ENCODE peak calls at places on chromosomes 6 and 20, in ten cellular contexts. One of them, this sample, is unnamed.

GRCh38 chr20:42742926-42743325 is 446.8 kb downstream of the PTPRT start:
- DNase-seq in HEK293T: no peak
- DNase-seq in psoas muscle: no peak
- DNase-seq in pancreas: no peak
- DNase-seq in NCI-H1105: no peak
- DNase-seq in cardiac muscle cell: no peak
- DNase-seq in right atrium auricular region: no peak
- DNase-seq in prostate gland: no peak
- DNase-seq in EL: no peak
- DNase-seq in B cell: no peak
- DNase-seq in this sample: no peak

GRCh38 chr6:157921685-157922367 is 59.8 kb upstream of the SYNJ2 start:
- DNase-seq in HEK293T: no peak
- DNase-seq in psoas muscle: peak
- DNase-seq in pancreas: no peak
- DNase-seq in NCI-H1105: no peak
- DNase-seq in cardiac muscle cell: peak
- DNase-seq in right atrium auricular region: no peak
- DNase-seq in prostate gland: no peak
- DNase-seq in EL: peak
- DNase-seq in B cell: no peak
- DNase-seq in this sample: no peak

GRCh38 chr6:36427781-36428345 is 14.8 kb downstream of the PXT1 start:
- DNase-seq in HEK293T: no peak
- DNase-seq in psoas muscle: no peak
- DNase-seq in pancreas: no peak
- DNase-seq in NCI-H1105: no peak
- DNase-seq in cardiac muscle cell: peak
- DNase-seq in right atrium auricular region: no peak
- DNase-seq in prostate gland: no peak
- DNase-seq in EL: peak
- DNase-seq in B cell: no peak
- DNase-seq in this sample: no peak

GRCh38 chr6:79671605-79672266 is 40.6 kb downstream of the SH3BGRL2 start:
- DNase-seq in HEK293T: no peak
- DNase-seq in psoas muscle: peak
- DNase-seq in pancreas: peak
- DNase-seq in NCI-H1105: no peak
- DNase-seq in cardiac muscle cell: no peak
- DNase-seq in right atrium auricular region: no peak
- DNase-seq in prostate gland: peak
- DNase-seq in EL: no peak
- DNase-seq in B cell: no peak
- DNase-seq in this sample: no peak

GRCh38 chr6:149483849-149484635 is 772 bp downstream of the ZC3H12D start:
- DNase-seq in HEK293T: no peak
- DNase-seq in psoas muscle: no peak
- DNase-seq in pancreas: no peak
- DNase-seq in NCI-H1105: no peak
- DNase-seq in cardiac muscle cell: no peak
- DNase-seq in right atrium auricular region: no peak
- DNase-seq in prostate gland: no peak
- DNase-seq in EL: no peak
- DNase-seq in B cell: no peak
- DNase-seq in this sample: no peak

GRCh38 chr6:138844203-138844602 is 48.3 kb downstream of the ECT2L start:
- DNase-seq in HEK293T: no peak
- DNase-seq in psoas muscle: peak
- DNase-seq in pancreas: no peak
- DNase-seq in NCI-H1105: peak
- DNase-seq in cardiac muscle cell: peak
- DNase-seq in right atrium auricular region: no peak
- DNase-seq in prostate gland: no peak
- DNase-seq in EL: no peak
- DNase-seq in B cell: no peak
- DNase-seq in this sample: no peak

GRCh38 chr6:33235221-33235634 is 26.9 kb downstream of the RING1 start:
- DNase-seq in HEK293T: no peak
- DNase-seq in psoas muscle: no peak
- DNase-seq in pancreas: no peak
- DNase-seq in NCI-H1105: no peak
- DNase-seq in cardiac muscle cell: no peak
- DNase-seq in right atrium auricular region: no peak
- DNase-seq in prostate gland: no peak
- DNase-seq in EL: no peak
- DNase-seq in B cell: no peak
- DNase-seq in this sample: no peak

GRCh38 chr6:28658475-28659249 is 133.0 kb downstream of the GPX5 start:
- DNase-seq in HEK293T: no peak
- DNase-seq in psoas muscle: no peak
- DNase-seq in pancreas: no peak
- DNase-seq in NCI-H1105: no peak
- DNase-seq in cardiac muscle cell: peak
- DNase-seq in right atrium auricular region: no peak
- DNase-seq in prostate gland: no peak
- DNase-seq in EL: peak
- DNase-seq in B cell: no peak
- DNase-seq in this sample: no peak

GRCh38 chr6:145148392-145149175 is 586.7 kb downstream of the EPM2A start:
- DNase-seq in HEK293T: peak
- DNase-seq in psoas muscle: peak
- DNase-seq in pancreas: no peak
- DNase-seq in NCI-H1105: no peak
- DNase-seq in cardiac muscle cell: peak
- DNase-seq in right atrium auricular region: no peak
- DNase-seq in prostate gland: no peak
- DNase-seq in EL: peak
- DNase-seq in B cell: no peak
- DNase-seq in this sample: no peak

GRCh38 chr6:10463491-10464481 is 48.9 kb upstream of the TFAP2A start:
- DNase-seq in HEK293T: no peak
- DNase-seq in psoas muscle: no peak
- DNase-seq in pancreas: no peak
- DNase-seq in NCI-H1105: no peak
- DNase-seq in cardiac muscle cell: no peak
- DNase-seq in right atrium auricular region: no peak
- DNase-seq in prostate gland: no peak
- DNase-seq in EL: no peak
- DNase-seq in B cell: no peak
- DNase-seq in this sample: no peak

GRCh38 chr6:137805622-137806021 is 61.4 kb upstream of the TNFAIP3 start:
- DNase-seq in HEK293T: no peak
- DNase-seq in psoas muscle: no peak
- DNase-seq in pancreas: no peak
- DNase-seq in NCI-H1105: no peak
- DNase-seq in cardiac muscle cell: peak
- DNase-seq in right atrium auricular region: no peak
- DNase-seq in prostate gland: no peak
- DNase-seq in EL: no peak
- DNase-seq in B cell: no peak
- DNase-seq in this sample: no peak

GRCh38 chr6:101534386-101534785 is 140.9 kb downstream of the GRIK2 start:
- DNase-seq in HEK293T: no peak
- DNase-seq in psoas muscle: no peak
- DNase-seq in pancreas: no peak
- DNase-seq in NCI-H1105: no peak
- DNase-seq in cardiac muscle cell: no peak
- DNase-seq in right atrium auricular region: no peak
- DNase-seq in prostate gland: no peak
- DNase-seq in EL: peak
- DNase-seq in B cell: no peak
- DNase-seq in this sample: no peak

GRCh38 chr20:5784735-5785134 is 34.5 kb downstream of the SHLD1 start:
- DNase-seq in HEK293T: no peak
- DNase-seq in psoas muscle: no peak
- DNase-seq in pancreas: no peak
- DNase-seq in NCI-H1105: no peak
- DNase-seq in cardiac muscle cell: no peak
- DNase-seq in right atrium auricular region: no peak
- DNase-seq in prostate gland: peak
- DNase-seq in EL: no peak
- DNase-seq in B cell: no peak
- DNase-seq in this sample: no peak

GRCh38 chr6:42831237-42831636 is 48.2 kb upstream of the RPL7L1 start:
- DNase-seq in HEK293T: no peak
- DNase-seq in psoas muscle: no peak
- DNase-seq in pancreas: no peak
- DNase-seq in NCI-H1105: no peak
- DNase-seq in cardiac muscle cell: no peak
- DNase-seq in right atrium auricular region: no peak
- DNase-seq in prostate gland: no peak
- DNase-seq in EL: no peak
- DNase-seq in B cell: no peak
- DNase-seq in this sample: no peak

GRCh38 chr6:163630096-163630495 is 215.6 kb downstream of the QKI start:
- DNase-seq in HEK293T: no peak
- DNase-seq in psoas muscle: no peak
- DNase-seq in pancreas: no peak
- DNase-seq in NCI-H1105: no peak
- DNase-seq in cardiac muscle cell: no peak
- DNase-seq in right atrium auricular region: no peak
- DNase-seq in prostate gland: no peak
- DNase-seq in EL: no peak
- DNase-seq in B cell: no peak
- DNase-seq in this sample: no peak

GRCh38 chr6:46078294-46078693 is 51.5 kb upstream of the ENPP4 start:
- DNase-seq in HEK293T: no peak
- DNase-seq in psoas muscle: no peak
- DNase-seq in pancreas: no peak
- DNase-seq in NCI-H1105: no peak
- DNase-seq in cardiac muscle cell: no peak
- DNase-seq in right atrium auricular region: no peak
- DNase-seq in prostate gland: no peak
- DNase-seq in EL: no peak
- DNase-seq in B cell: no peak
- DNase-seq in this sample: no peak

GRCh38 chr20:46084805-46085792 is 4.7 kb downstream of the NCOA5 start:
- DNase-seq in HEK293T: no peak
- DNase-seq in psoas muscle: no peak
- DNase-seq in pancreas: no peak
- DNase-seq in NCI-H1105: peak
- DNase-seq in cardiac muscle cell: peak
- DNase-seq in right atrium auricular region: no peak
- DNase-seq in prostate gland: no peak
- DNase-seq in EL: peak
- DNase-seq in B cell: no peak
- DNase-seq in this sample: no peak

GRCh38 chr6:39664173-39664572 is 61.0 kb downstream of the KIF6 start:
- DNase-seq in HEK293T: no peak
- DNase-seq in psoas muscle: no peak
- DNase-seq in pancreas: no peak
- DNase-seq in NCI-H1105: no peak
- DNase-seq in cardiac muscle cell: no peak
- DNase-seq in right atrium auricular region: no peak
- DNase-seq in prostate gland: no peak
- DNase-seq in EL: no peak
- DNase-seq in B cell: no peak
- DNase-seq in this sample: no peak

GRCh38 chr6:108163267-108163643 is 2.6 kb upstream of the NR2E1 start:
- DNase-seq in HEK293T: no peak
- DNase-seq in psoas muscle: no peak
- DNase-seq in pancreas: no peak
- DNase-seq in NCI-H1105: no peak
- DNase-seq in cardiac muscle cell: no peak
- DNase-seq in right atrium auricular region: no peak
- DNase-seq in prostate gland: no peak
- DNase-seq in EL: no peak
- DNase-seq in B cell: no peak
- DNase-seq in this sample: no peak

This sample was measured in iPS DF 6.9.